ENCODE peak calls at places on chromosomes 13 and 19, in eight cellular contexts. Q is HFF-Myc, X is Peyer's patch, D is adrenal gland, J is fibroblast of lung, P is A549, E is nephron progenitor cell, C is AG10803. Y is an unnamed sample.

GRCh38 chr19:39138221-39139211 is 12.9 kb downstream of the PAK4 start:
- DNase-seq in Q (no peak), X (no peak), D (no peak), J (no peak), P (no peak), E (no peak), C (no peak), Y (peak)

GRCh38 chr13:113941571-113942191 is 32.2 kb downstream of the C13orf46 start:
- DNase-seq in Q (no peak), X (no peak), D (no peak), J (peak), P (no peak), E (no peak), C (peak), Y (no peak)

GRCh38 chr13:76884167-76884566 is 2.0 kb downstream of the KCTD12 start:
- DNase-seq in Q (peak), X (peak), D (peak), J (peak), P (no peak), E (peak), C (peak), Y (no peak)

GRCh38 chr19:57786906-57787305 is 17.4 kb downstream of the ZNF586 start:
- DNase-seq in Q (no peak), X (no peak), D (no peak), J (no peak), P (no peak), E (no peak), C (no peak), Y (no peak)

GRCh38 chr19:47503823-47504145 is 11.1 kb downstream of the NAPA start:
- DNase-seq in Q (no peak), X (no peak), D (no peak), J (no peak), P (no peak), E (no peak), C (no peak), Y (no peak)

GRCh38 chr13:24270639-24271131 is 38.7 kb upstream of the C1QTNF9 start:
- DNase-seq in Q (no peak), X (peak), D (peak), J (peak), P (no peak), E (no peak), C (peak), Y (peak)

GRCh38 chr19:53545271-53546065 is 7.5 kb downstream of the ZNF331 start:
- DNase-seq in Q (peak), X (no peak), D (no peak), J (peak), P (peak), E (no peak), C (peak), Y (no peak)

GRCh38 chr13:49098771-49099512 is 121.2 kb upstream of the MLNR start:
- DNase-seq in Q (no peak), X (no peak), D (no peak), J (peak), P (no peak), E (no peak), C (peak), Y (peak)

GRCh38 chr13:43132228-43132627 is 108.8 kb downstream of the DNAJC15 start:
- DNase-seq in Q (no peak), X (no peak), D (peak), J (peak), P (peak), E (no peak), C (no peak), Y (no peak)
- TF ChIP-seq CTCF in Q (no peak), X (peak), D (peak), J (peak), P (peak), E (peak), C (peak), Y (peak)

DNA sequence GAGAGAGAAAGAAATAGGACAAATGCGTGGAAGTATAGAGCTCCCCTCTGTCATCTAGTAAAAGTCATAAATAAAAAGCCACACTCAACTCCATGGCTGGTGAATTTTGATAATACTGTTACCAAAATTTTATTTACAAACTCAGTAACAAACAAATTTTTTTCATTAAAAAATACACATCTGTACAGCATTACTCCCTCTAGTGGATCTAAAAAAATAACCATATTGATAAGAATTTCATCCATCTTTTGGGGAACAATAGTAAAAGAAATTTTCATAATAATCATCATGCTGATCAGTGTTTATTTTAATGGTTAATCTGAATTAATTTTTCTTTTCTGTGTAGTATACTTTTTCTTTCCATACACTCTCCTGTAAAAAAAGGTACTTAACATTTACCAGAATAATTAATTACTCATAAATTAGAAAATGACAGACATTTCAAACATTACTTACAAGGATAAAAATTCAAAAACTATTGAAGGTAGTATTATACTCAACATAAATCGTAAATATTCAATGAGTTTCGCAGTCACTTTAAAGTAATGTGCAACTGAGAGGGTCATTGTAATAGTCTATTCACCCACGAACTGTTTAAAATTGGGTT is 173.5 kb upstream of the LSM14A start:
- DNase-seq in Q (no peak), X (no peak), D (no peak), J (peak), P (peak), E (no peak), C (peak), Y (no peak)
- TF ChIP-seq CTCF in Q (no peak), X (peak), D (peak), J (peak), P (peak), E (peak), C (peak), Y (no peak)

GRCh38 chr19:590396-590745 is 690 bp downstream of the HCN2 start:
- DNase-seq in Q (no peak), X (no peak), D (no peak), J (peak), P (no peak), E (peak), C (no peak), Y (no peak)

GRCh38 chr19:588758-589692 is 656 bp upstream of the HCN2 start:
- DNase-seq in Q (no peak), X (no peak), D (no peak), J (no peak), P (no peak), E (peak), C (no peak), Y (no peak)

GRCh38 chr19:589693-590395 is at the start of gene HCN2:
- DNase-seq in Q (no peak), X (no peak), D (no peak), J (no peak), P (no peak), E (no peak), C (no peak), Y (no peak)

GRCh38 chr19:590750-591098 is 1.0 kb downstream of the HCN2 start:
- DNase-seq in Q (no peak), X (no peak), D (no peak), J (no peak), P (no peak), E (no peak), C (no peak), Y (no peak)

GRCh38 chr19:588093-588742 is 1.5 kb upstream of the HCN2 start:
- DNase-seq in Q (no peak), X (peak), D (peak), J (peak), P (no peak), E (peak), C (peak), Y (no peak)
- TF ChIP-seq CTCF in Q (peak), X (peak), D (peak), J (peak), P (peak), E (peak), C (peak), Y (peak)

DNA sequence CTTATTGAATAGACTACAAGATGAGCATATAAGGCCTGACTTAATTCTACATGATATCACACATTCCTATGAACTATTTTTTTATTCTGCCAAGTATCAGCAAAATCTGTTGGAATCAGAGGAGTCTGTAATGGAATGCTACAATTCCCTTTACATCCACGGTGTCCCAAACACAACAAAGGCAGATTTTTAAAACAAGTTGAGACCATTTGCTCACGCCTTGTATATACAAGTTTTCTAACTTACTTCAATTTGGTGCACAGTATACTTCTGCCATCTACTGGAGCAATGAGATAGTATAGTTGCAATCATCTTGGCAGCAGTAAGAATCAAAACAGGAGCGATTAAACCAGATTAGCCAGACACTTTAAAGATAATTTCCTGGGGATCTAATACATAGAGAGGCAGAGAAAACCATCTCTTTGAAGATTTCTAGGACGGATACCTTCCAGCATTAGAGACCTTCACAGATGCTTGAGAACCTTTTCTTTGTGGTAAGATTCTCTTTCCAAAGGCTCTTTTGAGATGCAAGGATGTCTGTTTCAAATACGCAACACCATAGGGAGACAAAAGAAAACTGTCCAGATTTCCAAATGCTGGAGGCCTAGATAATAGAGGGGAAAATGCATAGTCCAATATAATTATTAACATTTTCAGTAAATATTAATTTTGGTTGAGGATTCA is 302.0 kb upstream of the MIR17HG start:
- DNase-seq in Q (no peak), X (no peak), D (no peak), J (peak), P (peak), E (no peak), C (no peak), Y (no peak)
- TF ChIP-seq CTCF in Q (no peak), X (no peak), D (no peak), J (peak), P (peak), E (peak), C (no peak), Y (peak)

GRCh38 chr19:18857223-18857622 is 25.5 kb downstream of the UPF1 start:
- DNase-seq in Q (no peak), X (no peak), D (no peak), J (no peak), P (no peak), E (no peak), C (no peak), Y (no peak)

GRCh38 chr19:18858906-18859646 is 27.3 kb downstream of the UPF1 start:
- DNase-seq in Q (no peak), X (peak), D (no peak), J (no peak), P (no peak), E (no peak), C (no peak), Y (no peak)

GRCh38 chr19:18854982-18855381 is 23.2 kb downstream of the UPF1 start:
- DNase-seq in Q (no peak), X (no peak), D (no peak), J (no peak), P (no peak), E (no peak), C (no peak), Y (no peak)

GRCh38 chr19:18855647-18856384 is 24.1 kb downstream of the UPF1 start:
- DNase-seq in Q (no peak), X (no peak), D (no peak), J (no peak), P (no peak), E (no peak), C (no peak), Y (no peak)

DNA sequence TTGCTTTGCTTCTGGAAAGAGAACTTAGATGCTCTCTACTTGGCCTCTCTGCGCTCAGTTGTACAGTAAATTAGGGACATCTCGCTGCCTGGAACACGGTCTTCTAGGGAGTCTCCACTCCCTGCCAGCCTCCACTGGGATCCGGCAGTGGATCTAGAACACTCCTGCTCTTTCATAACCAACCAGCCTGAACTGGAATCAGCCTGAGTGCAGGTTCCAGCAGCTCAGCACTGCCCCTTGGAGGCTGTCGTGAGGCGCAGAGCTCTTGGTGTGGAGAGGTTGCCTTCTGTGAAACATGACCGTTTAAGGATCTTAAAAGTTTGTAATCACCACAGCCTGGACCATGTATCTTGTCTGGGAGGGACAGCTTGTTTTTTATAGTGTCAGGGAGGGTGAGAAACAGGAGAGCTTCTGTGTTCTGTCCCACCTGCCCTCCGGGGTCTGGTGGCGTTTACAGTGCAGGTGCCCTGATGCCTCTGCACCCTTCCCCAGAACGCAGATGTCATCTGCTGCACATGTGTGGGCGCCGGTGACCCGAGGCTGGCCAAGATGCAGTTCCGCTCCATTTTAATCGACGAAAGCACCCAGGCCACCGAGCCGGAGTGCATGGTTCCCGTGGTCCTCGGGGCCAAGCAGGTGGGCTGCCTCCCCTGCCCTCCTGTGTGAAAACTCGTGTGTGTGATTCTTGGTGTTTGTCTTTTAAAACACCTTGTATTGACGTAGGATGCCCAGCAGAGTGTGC is 24.8 kb downstream of the UPF1 start:
- DNase-seq in Q (no peak), X (no peak), D (no peak), J (no peak), P (no peak), E (no peak), C (peak), Y (no peak)
- TF ChIP-seq CTCF in Q (peak), X (no peak), D (no peak), J (peak), P (no peak), E (peak), C (peak), Y (peak)

GRCh38 chr13:62119739-62120700 is 704.4 kb upstream of the PCDH20 start:
- DNase-seq in Q (no peak), X (no peak), D (no peak), J (peak), P (peak), E (no peak), C (no peak), Y (no peak)
- TF ChIP-seq CTCF in Q (no peak), X (no peak), D (peak), J (peak), P (peak), E (no peak), C (peak), Y (peak)

Y was measured in retinal pigment epithelial cell.